ENCODE peak calls at places on chromosomes 6 and 20, in five cellular contexts. T is AG09309; M is T-helper 9 cell; X is fibroblast of mammary gland; E is CD8-positive, alpha-beta memory T cell. O is an unnamed sample.

GRCh38 chr20:17967595-17968365 is 814 bp downstream of the SNX5 start:
- DNase-seq in X (peak; percentile 57), E (no peak), M (no peak), T (no peak), O (no peak)

GRCh38 chr6:159935633-159936032 is 33.2 kb upstream of the IGF2R start:
- DNase-seq in X (peak; percentile 77), T (no peak), E (no peak), M (no peak), O (no peak)

GRCh38 chr20:20317195-20318113 is 50.5 kb upstream of the INSM1 start:
- DNase-seq in X (no peak), T (no peak), M (no peak), E (no peak), O (no peak)

GRCh38 chr6:31426395-31426794 is 23.0 kb downstream of the MICA start:
- DNase-seq in M (no peak), X (no peak), E (no peak), T (no peak), O (no peak)

GRCh38 chr6:93418448-93419303 is 683 bp downstream of the EPHA7 start:
- DNase-seq in T (no peak), X (no peak), E (no peak), M (no peak), O (peak; percentile 79)

GRCh38 chr6:73285674-73286283 is 22.8 kb upstream of the KHDC1 start:
- DNase-seq in M (no peak), T (peak; percentile 44), X (peak; percentile 79), E (no peak), O (no peak)

GRCh38 chr20:38859070-38859690 is 53.7 kb downstream of the PPP1R16B start:
- DNase-seq in M (no peak), T (no peak), E (no peak), X (no peak), O (no peak)

GRCh38 chr20:51335329-51335841 is 207.1 kb downstream of the NFATC2 start:
- DNase-seq in T (peak; percentile 83), M (no peak), X (peak; percentile 100), E (no peak), O (no peak)

GRCh38 chr6:16564430-16564829 is 196.8 kb downstream of the ATXN1 start:
- DNase-seq in E (no peak), X (no peak), T (no peak), M (no peak), O (no peak)

GRCh38 chr6:51118754-51119153 is 300.1 kb downstream of the TFAP2B start:
- DNase-seq in T (no peak), E (no peak), M (no peak), X (no peak), O (no peak)

GRCh38 chr20:57385940-57386339 is 5.3 kb upstream of the RBM38 start:
- DNase-seq in E (no peak), T (no peak), X (no peak), M (no peak), O (no peak)

GRCh38 chr20:25408170-25408547 is 686 bp downstream of the GINS1 start:
- DNase-seq in X (no peak), M (no peak), T (no peak), E (no peak), O (no peak)

GRCh38 chr20:39911497-39911896 is 777.5 kb downstream of the MAFB start:
- DNase-seq in X (no peak), M (no peak), E (no peak), T (no peak), O (no peak)

GRCh38 chr6:142694054-142694453 is 250.9 kb downstream of the HIVEP2 start:
- DNase-seq in T (peak; percentile 79), X (peak; percentile 59), M (no peak), E (no peak), O (no peak)

GRCh38 chr20:48826064-48826463 is 1.7 kb downstream of the PREX1 start:
- DNase-seq in T (no peak), X (no peak), M (no peak), E (no peak), O (no peak)

GRCh38 chr20:61727761-61728160 is 337.9 kb downstream of the TAF4 start:
- DNase-seq in X (no peak), E (no peak), T (no peak), M (no peak), O (no peak)

GRCh38 chr20:54920491-54920890 is 445.1 kb downstream of the DOK5 start:
- DNase-seq in M (no peak), E (no peak), T (no peak), X (no peak), O (no peak)

GRCh38 chr6:34934516-34934915 is 45.5 kb downstream of the ANKS1A start:
- DNase-seq in T (no peak), M (no peak), X (peak; percentile 68), E (no peak), O (no peak)

GRCh38 chr6:34389034-34389433 is 3.4 kb downstream of the NUDT3 start:
- DNase-seq in T (no peak), X (no peak), M (no peak), E (no peak), O (no peak)

GRCh38 chr20:17615645-17616479 is 46.0 kb downstream of the DSTN start:
- DNase-seq in E (no peak), M (no peak), T (no peak), X (no peak), O (no peak)

GRCh38 chr20:44247131-44247571 is at the start of gene GDAP1L1:
- DNase-seq in M (no peak), T (no peak), X (no peak), E (no peak), O (peak; percentile 67)

GRCh38 chr20:48492188-48493070 is 335.4 kb downstream of the PREX1 start:
- DNase-seq in X (no peak), M (no peak), T (no peak), E (no peak), O (no peak)

GRCh38 chr6:66496659-66497058 is 789.6 kb upstream of the EYS start:
- DNase-seq in E (no peak), M (no peak), T (no peak), X (peak; percentile 19), O (no peak)

GRCh38 chr20:4192378-4193048 is 177.2 kb upstream of the RNF24 start:
- DNase-seq in X (peak; percentile 52), M (no peak), E (no peak), T (peak; percentile 29), O (no peak)

GRCh38 chr6:43990275-43990626 is 137.0 kb downstream of the MRPL14 start:
- DNase-seq in T (no peak), M (no peak), X (peak; percentile 27), E (no peak), O (no peak)

GRCh38 chr20:623041-623440 is 12.9 kb upstream of the TCF15 start:
- DNase-seq in E (no peak), X (no peak), M (no peak), T (no peak), O (no peak)

GRCh38 chr6:160895562-160895961 is 96.0 kb upstream of the MAP3K4 start:
- DNase-seq in X (no peak), M (no peak), E (no peak), T (no peak), O (no peak)

GRCh38 chr6:89385156-89385667 is 26.9 kb downstream of the RRAGD start:
- DNase-seq in M (no peak), E (no peak), X (peak; percentile 55), T (no peak), O (no peak)

GRCh38 chr20:31260326-31260932 is 3.0 kb downstream of the DEFB115 start:
- DNase-seq in M (no peak), X (no peak), E (no peak), T (no peak), O (no peak)